ENCODE peak calls at places on chromosomes 5 and 9, in four cellular contexts. Z, K, J and S are unnamed samples.

GRCh38 chr5:65774346-65774745 is 52.3 kb downstream of the NLN start:
- DNase-seq in Z (no peak), K (no peak), J (peak), S (no peak)

GRCh38 chr5:59763545-59763944 is 130.0 kb downstream of the PDE4D start:
- DNase-seq in Z (no peak), K (no peak), J (no peak), S (no peak)

GRCh38 chr5:176956756-176957155 is 49.8 kb downstream of the UIMC1 start:
- DNase-seq in Z (no peak), K (no peak), J (no peak), S (no peak)

GRCh38 chr9:22044583-22044982 is 35.5 kb upstream of the CDKN2B start:
- DNase-seq in Z (no peak), K (no peak), J (peak), S (no peak)

GRCh38 chr9:98940278-98940677 is 3.4 kb upstream of the COL15A1 start:
- DNase-seq in Z (no peak), K (no peak), J (no peak), S (no peak)

GRCh38 chr5:116032094-116032517 is at the start of gene ARL14EPL:
- DNase-seq in Z (peak), K (no peak), J (peak), S (no peak)

GRCh38 chr9:21653091-21653490 is 149.3 kb upstream of the MTAP start:
- DNase-seq in Z (no peak), K (no peak), J (peak), S (no peak)

GRCh38 chr5:157266286-157267007 is 524 bp downstream of the CYFIP2 start:
- DNase-seq in Z (peak), K (no peak), J (no peak), S (no peak)

GRCh38 chr5:125002727-125003598 is 256.5 kb upstream of the ZNF608 start:
- DNase-seq in Z (no peak), K (no peak), J (no peak), S (no peak)

GRCh38 chr5:41368158-41368557 is 142.2 kb downstream of the PLCXD3 start:
- DNase-seq in Z (no peak), K (no peak), J (peak), S (no peak)

GRCh38 chr9:123376218-123377071 is 20.4 kb downstream of the CRB2 start:
- DNase-seq in Z (no peak), K (no peak), J (no peak), S (no peak)

GRCh38 chr9:13626601-13627000 is 347.1 kb upstream of the MPDZ start:
- DNase-seq in Z (no peak), K (no peak), J (no peak), S (no peak)

GRCh38 chr9:135220601-135221575 is 133.4 kb downstream of the OLFM1 start:
- DNase-seq in Z (peak), K (peak), J (no peak), S (no peak)

GRCh38 chr9:108496866-108497265 is 358.9 kb downstream of the ACTL7B start:
- DNase-seq in Z (no peak), K (no peak), J (no peak), S (no peak)

GRCh38 chr5:176413255-176413565 is 3.1 kb downstream of the CLTB start:
- DNase-seq in Z (no peak), K (no peak), J (no peak), S (no peak)

GRCh38 chr5:143701476-143701875 is 110.5 kb upstream of the HMHB1 start:
- DNase-seq in Z (no peak), K (no peak), J (peak), S (no peak)

GRCh38 chr5:27217160-27217956 is 179.0 kb upstream of the CDH9 start:
- DNase-seq in Z (no peak), K (no peak), J (no peak), S (no peak)

GRCh38 chr9:98867434-98868168 is 60.1 kb downstream of the GALNT12 start:
- DNase-seq in Z (peak), K (peak), J (peak), S (no peak)

GRCh38 chr5:57007349-57007748 is 55.4 kb upstream of the MIER3 start:
- DNase-seq in Z (no peak), K (no peak), J (no peak), S (peak)

DNA sequence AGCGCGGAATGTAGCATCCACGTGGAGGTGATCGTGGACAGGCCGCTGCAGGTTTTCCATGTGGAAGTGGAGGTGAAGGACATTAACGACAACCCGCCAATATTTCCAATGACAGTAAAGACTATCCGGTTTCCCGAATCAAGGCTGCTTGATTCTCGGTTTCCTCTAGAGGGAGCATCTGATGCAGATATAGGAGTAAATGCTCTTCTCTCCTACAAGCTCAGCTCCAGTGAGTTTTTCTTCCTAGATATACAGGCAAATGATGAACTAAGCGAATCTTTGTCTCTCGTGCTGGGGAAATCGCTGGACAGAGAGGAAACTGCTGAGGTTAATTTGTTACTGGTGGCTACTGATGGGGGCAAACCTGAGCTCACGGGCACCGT is 598 bp downstream of the PCDHA2 start:
- DNase-seq in Z (no peak), K (no peak), J (no peak), S (no peak)
- TF ChIP-seq CTCF in Z (no peak), K (no peak), J (peak), S (peak)

DNA sequence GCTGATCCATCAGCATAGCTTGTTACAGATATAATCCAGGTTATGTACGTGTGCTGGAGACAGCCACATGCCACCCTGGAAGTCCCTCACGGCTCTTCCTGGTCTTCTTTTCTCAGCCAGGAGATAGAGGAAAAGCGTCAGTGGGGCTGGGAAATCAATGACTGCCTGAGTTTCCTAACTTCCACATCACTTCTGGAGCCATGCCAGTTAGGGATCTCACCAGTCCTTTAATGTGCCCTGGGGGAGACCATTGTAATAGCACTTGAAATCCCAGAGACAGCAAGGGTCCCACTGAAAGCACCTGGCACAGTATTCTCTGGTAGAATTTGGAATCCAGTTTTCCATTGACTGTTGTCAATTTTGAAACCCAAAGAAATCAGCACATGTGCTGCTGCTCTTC is 29.2 kb downstream of the ANXA2R start:
- DNase-seq in Z (no peak), K (no peak), J (no peak), S (no peak)
- TF ChIP-seq CTCF in Z (no peak), K (no peak), J (no peak), S (no peak)

DNA sequence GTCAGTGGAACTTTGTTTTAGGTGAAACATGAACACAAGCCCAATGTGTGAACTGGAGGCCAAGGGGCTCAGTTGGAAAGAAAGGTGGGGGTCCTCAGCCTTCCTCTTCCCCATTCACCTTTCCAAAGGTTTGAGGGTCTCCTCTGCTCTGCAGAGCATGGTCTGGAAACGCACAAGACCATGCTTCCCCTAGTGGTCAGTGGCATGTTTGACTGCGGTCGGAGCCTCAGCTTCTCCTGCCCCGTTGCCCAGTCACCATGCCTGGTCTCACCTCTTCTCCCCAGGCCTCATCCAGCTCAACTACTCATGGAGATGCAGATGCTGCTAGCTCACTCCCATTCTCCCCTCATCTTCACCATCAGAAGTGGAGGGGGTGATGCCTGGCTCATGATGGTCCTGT is 340.3 kb downstream of the GADD45G start:
- DNase-seq in Z (no peak), K (no peak), J (no peak), S (peak)
- TF ChIP-seq CTCF in Z (no peak), K (no peak), J (no peak), S (peak)

GRCh38 chr5:43400082-43400481 is 12.1 kb downstream of the CCL28 start:
- DNase-seq in Z (no peak), K (no peak), J (peak), S (no peak)
- TF ChIP-seq CTCF in Z (no peak), K (no peak), J (peak), S (peak)

GRCh38 chr5:137735531-137736284 is at the start of gene KLHL3:
- DNase-seq in Z (peak), K (no peak), J (peak), S (no peak)
- TF ChIP-seq CTCF in Z (no peak), K (no peak), J (peak), S (peak)

GRCh38 chr5:32598997-32599549 is 13.7 kb downstream of the SUB1 start:
- DNase-seq in Z (no peak), K (no peak), J (no peak), S (no peak)
- TF ChIP-seq CTCF in Z (no peak), K (no peak), J (no peak), S (no peak)

DNA sequence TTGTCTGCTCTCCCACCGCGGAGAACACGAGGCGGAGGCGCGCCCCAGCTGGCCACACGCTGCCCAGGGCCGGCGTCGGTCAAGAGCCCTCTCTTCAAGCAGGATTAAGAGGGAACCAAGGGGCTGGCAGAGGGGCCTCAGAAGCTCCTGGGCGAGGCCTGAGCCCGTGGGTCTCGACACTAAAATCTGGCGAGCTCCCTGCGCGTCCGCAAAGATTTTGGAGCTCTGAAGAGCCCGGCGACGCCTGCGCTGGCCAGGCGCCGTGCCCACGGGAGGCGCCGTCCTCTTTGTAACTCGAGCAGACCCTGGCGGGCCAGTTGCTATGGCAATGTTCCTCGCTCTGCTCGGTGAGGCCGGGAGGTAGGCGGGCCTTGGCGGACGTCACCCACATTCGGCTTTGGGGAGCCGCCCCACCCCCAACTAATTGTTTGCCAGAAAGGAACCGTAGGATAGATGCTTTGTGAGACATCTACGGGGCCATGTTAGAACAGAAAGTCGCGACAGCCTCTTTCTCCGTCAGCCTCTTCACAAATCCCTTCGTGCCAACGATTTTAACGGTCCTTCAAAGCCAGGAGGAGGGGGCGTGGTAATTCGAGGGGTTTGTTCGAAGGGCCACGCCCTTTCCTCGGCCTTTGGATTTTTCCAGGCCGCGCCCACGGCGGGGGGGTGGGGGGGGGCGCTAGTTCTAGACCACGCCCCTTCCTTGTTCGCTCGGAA is 735 bp upstream of the CNOT8 start:
- DNase-seq in Z (peak), K (peak), J (peak), S (peak)
- TF ChIP-seq CTCF in Z (peak), K (no peak), J (peak), S (peak)

GRCh38 chr9:118809160-118809625 is 560.0 kb downstream of the BRINP1 start:
- DNase-seq in Z (peak), K (no peak), J (no peak), S (no peak)
- TF ChIP-seq CTCF in Z (no peak), K (no peak), J (no peak), S (no peak)

GRCh38 chr9:89592963-89593775 is 11.6 kb upstream of the GADD45G start:
- DNase-seq in Z (no peak), K (no peak), J (peak), S (peak)
- TF ChIP-seq CTCF in Z (no peak), K (no peak), J (peak), S (peak)